ENCODE peak calls at places on chromosomes 16 and 17, in five cellular contexts. C is fibroblast of mammary gland, W is left ventricle myocardium inferior, S is NB4, M is A549. U is an unnamed sample.
A peak's percentile ranks its signal among the peaks of the same experiment; 100 is the strongest.

GRCh38 chr17:51739245-51739886 is 419.1 kb downstream of the CA10 start:
- DNase-seq in C (no peak), M (no peak), S (no peak), W (no peak), U (no peak)

GRCh38 chr17:73068322-73069153 is 23.9 kb downstream of the SLC39A11 start:
- DNase-seq in W (no peak), S (no peak), C (peak; percentile 61), M (no peak), U (peak; percentile 50)

GRCh38 chr17:33802349-33803272 is 452.5 kb upstream of the CCL2 start:
- DNase-seq in W (no peak), C (no peak), S (no peak), M (no peak), U (no peak)

GRCh38 chr17:1714488-1714979 is 4.4 kb upstream of the TLCD2 start:
- DNase-seq in S (peak; percentile 54), C (peak; percentile 96), M (peak; percentile 95), W (peak; percentile 99), U (peak; percentile 97)

GRCh38 chr17:5509482-5509881 is 23.1 kb downstream of the MIS12 start:
- DNase-seq in W (no peak), S (no peak), C (peak; percentile 50), M (no peak), U (no peak)

GRCh38 chr17:57143341-57143740 is 58.3 kb downstream of the AKAP1 start:
- DNase-seq in C (peak; percentile 2), M (no peak), W (no peak), S (no peak), U (no peak)

GRCh38 chr16:48531011-48531962 is 78.7 kb downstream of the N4BP1 start:
- DNase-seq in M (no peak), C (peak; percentile 73), S (no peak), W (peak; percentile 53), U (peak; percentile 42)

GRCh38 chr17:4444782-4445473 is 11.2 kb downstream of the SPNS3 start:
- DNase-seq in C (no peak), W (peak; percentile 80), M (no peak), S (no peak), U (no peak)

GRCh38 chr16:54281535-54282201 is 4.9 kb downstream of the IRX3 start:
- DNase-seq in S (peak; percentile 33), M (no peak), C (no peak), W (no peak), U (no peak)

DNA sequence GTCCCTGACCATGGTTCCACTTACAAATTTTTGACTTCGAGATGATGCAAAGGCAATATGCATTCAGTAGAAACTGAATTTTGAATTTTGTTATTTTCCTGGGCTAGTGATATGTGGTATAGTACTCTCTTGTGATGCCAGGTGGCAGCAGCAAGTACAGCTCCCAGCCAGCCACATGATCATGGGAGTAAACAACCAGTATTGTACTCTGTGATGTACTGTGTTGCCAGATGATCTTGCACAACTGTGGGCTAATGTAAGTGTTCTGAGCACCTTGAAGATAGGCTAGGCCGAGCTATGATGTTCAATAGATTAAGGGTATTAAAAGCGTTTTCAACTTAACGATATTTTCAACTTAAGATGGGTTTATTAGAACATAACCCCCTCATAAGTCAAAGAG is 250.8 kb downstream of the STX8 start:
- DNase-seq in M (no peak), S (no peak), W (no peak), C (peak; percentile 33), U (no peak)
- TF ChIP-seq CTCF in M (no peak), S (no peak), W (no peak), C (no peak), U (no peak)

GRCh38 chr17:16917995-16918394 is 53.9 kb downstream of the TNFRSF13B start:
- DNase-seq in S (no peak), C (no peak), W (peak; percentile 3), M (no peak), U (no peak)

GRCh38 chr17:16916557-16916920 is 55.4 kb downstream of the TNFRSF13B start:
- DNase-seq in S (no peak), M (no peak), W (no peak), C (no peak), U (no peak)

GRCh38 chr17:16912021-16912962 is 59.6 kb downstream of the TNFRSF13B start:
- DNase-seq in C (no peak), M (no peak), W (peak; percentile 8), S (no peak), U (no peak)

GRCh38 chr17:16918443-16918842 is 53.5 kb downstream of the TNFRSF13B start:
- DNase-seq in C (no peak), S (no peak), W (no peak), M (no peak), U (no peak)

GRCh38 chr17:16915752-16916556 is 56.0 kb downstream of the TNFRSF13B start:
- DNase-seq in C (peak; percentile 44), W (peak; percentile 40), M (peak; percentile 75), S (peak; percentile 66), U (no peak)
- TF ChIP-seq CTCF in C (peak; percentile 67), W (peak; percentile 46), M (peak; percentile 42), S (peak; percentile 78), U (peak; percentile 43)

GRCh38 chr16:65540913-65541312 is 419.1 kb upstream of the CDH11 start:
- DNase-seq in W (no peak), M (no peak), S (no peak), C (no peak), U (no peak)

GRCh38 chr16:65548470-65548869 is 426.6 kb upstream of the CDH11 start:
- DNase-seq in W (no peak), M (no peak), S (no peak), C (no peak), U (no peak)

GRCh38 chr16:65543781-65544740 is 422.2 kb upstream of the CDH11 start:
- DNase-seq in W (no peak), M (no peak), C (no peak), S (no peak), U (no peak)

GRCh38 chr16:65547799-65548446 is 426.1 kb upstream of the CDH11 start:
- DNase-seq in C (peak; percentile 89), S (no peak), W (no peak), M (no peak), U (peak; percentile 93)

GRCh38 chr16:65546353-65546791 is 424.5 kb upstream of the CDH11 start:
- DNase-seq in M (no peak), S (no peak), C (peak; percentile 66), W (no peak), U (peak; percentile 34)
- TF ChIP-seq CTCF in M (no peak), S (no peak), C (no peak), W (no peak), U (no peak)

GRCh38 chr16:81885976-81886586 is 107.0 kb downstream of the PLCG2 start:
- DNase-seq in C (peak; percentile 29), W (no peak), M (peak; percentile 85), S (peak; percentile 63), U (no peak)
- TF ChIP-seq CTCF in C (peak; percentile 73), W (peak; percentile 72), M (peak; percentile 69), S (peak; percentile 84), U (peak; percentile 61)

GRCh38 chr17:14488958-14489550 is 188.2 kb downstream of the HS3ST3B1 start:
- DNase-seq in S (no peak), C (no peak), M (no peak), W (no peak), U (no peak)
- TF ChIP-seq CTCF in S (no peak), C (no peak), M (no peak), W (no peak), U (no peak)

GRCh38 chr16:30585022-30585399 is 486 bp downstream of the ZNF785 start:
- DNase-seq in W (no peak), C (peak; percentile 12), M (no peak), S (peak; percentile 59), U (no peak)

GRCh38 chr16:30581462-30581861 is 4.0 kb downstream of the ZNF785 start:
- DNase-seq in W (no peak), C (no peak), S (no peak), M (no peak), U (no peak)

GRCh38 chr16:30588651-30589050 is 3.2 kb upstream of the ZNF785 start:
- DNase-seq in C (no peak), W (no peak), S (no peak), M (no peak), U (no peak)

GRCh38 chr16:30582611-30583340 is 2.7 kb downstream of the ZNF785 start:
- DNase-seq in S (no peak), M (no peak), W (no peak), C (no peak), U (no peak)

GRCh38 chr16:30585400-30586191 is at the start of gene ZNF785:
- DNase-seq in S (peak; percentile 99), C (peak; percentile 99), W (peak; percentile 94), M (no peak), U (peak; percentile 98)
- TF ChIP-seq CTCF in S (no peak), C (no peak), W (peak; percentile 47), M (no peak), U (peak; percentile 34)

U was measured in AG09319.